ENCODE peak calls at places on chromosomes 1 and 21, in ten cellular contexts. F is astrocyte of the spinal cord, Y is left ventricle myocardium inferior, M is lower lobe of right lung, E is IMR-90, K is WTC11, V is omental fat pad, B is Peyer's patch, R is keratinocyte, P is uterus. D is an unnamed sample.

GRCh38 chr1:227845115-227845389 is 29.6 kb downstream of the PRSS38 start:
- DNase-seq in V (no peak), K (no peak), B (no peak), Y (no peak), R (no peak), M (no peak), E (no peak), F (no peak), P (no peak), D (no peak)

GRCh38 chr1:216566809-216567208 is 143.6 kb upstream of the USH2A start:
- DNase-seq in P (no peak), B (no peak), Y (no peak), M (no peak), E (peak), R (no peak), V (no peak), F (peak), K (no peak), D (no peak)

GRCh38 chr1:198024782-198025181 is 107.6 kb downstream of the LHX9 start:
- DNase-seq in K (no peak), R (no peak), M (no peak), P (no peak), B (no peak), E (peak), Y (no peak), V (no peak), F (peak), D (no peak)

GRCh38 chr21:38861989-38862683 is 56.4 kb downstream of the ETS2 start:
- DNase-seq in P (no peak), B (no peak), R (no peak), Y (no peak), M (no peak), K (no peak), V (no peak), E (no peak), F (no peak), D (peak)

GRCh38 chr1:65065535-65066378 is 82.2 kb upstream of the AK4 start:
- DNase-seq in R (no peak), K (peak), M (peak), Y (peak), F (no peak), P (peak), V (no peak), B (peak), E (no peak), D (no peak)

GRCh38 chr1:116711061-116711582 is 43.1 kb upstream of the CD2 start:
- DNase-seq in K (no peak), V (no peak), B (no peak), E (no peak), P (no peak), F (no peak), Y (no peak), M (no peak), R (no peak), D (peak)

GRCh38 chr1:197917813-197918646 is 858 bp downstream of the LHX9 start:
- DNase-seq in M (peak), R (no peak), K (no peak), P (no peak), F (no peak), V (no peak), E (no peak), Y (no peak), B (no peak), D (no peak)

GRCh38 chr1:74504125-74505065 is 8.0 kb downstream of the LRRC53 start:
- DNase-seq in R (no peak), Y (peak), M (no peak), P (peak), K (peak), V (no peak), E (peak), F (peak), B (peak), D (no peak)

GRCh38 chr1:116345011-116345410 is 28.0 kb upstream of the ATP1A1 start:
- DNase-seq in Y (no peak), M (no peak), K (no peak), R (no peak), E (no peak), P (no peak), V (no peak), B (no peak), F (no peak), D (no peak)

GRCh38 chr1:201248721-201249559 is 34.4 kb upstream of the PKP1 start:
- DNase-seq in V (no peak), P (no peak), K (no peak), F (no peak), B (no peak), E (no peak), M (no peak), R (no peak), Y (no peak), D (no peak)

GRCh38 chr1:44326821-44327465 is 28.1 kb downstream of the ERI3 start:
- DNase-seq in K (no peak), M (no peak), V (no peak), E (no peak), Y (no peak), P (no peak), R (no peak), B (no peak), F (no peak), D (no peak)

GRCh38 chr1:114219247-114219872 is 65.7 kb upstream of the SYT6 start:
- DNase-seq in Y (no peak), B (no peak), E (peak), M (no peak), P (no peak), F (peak), K (no peak), R (no peak), V (no peak), D (no peak)

GRCh38 chr1:226366290-226366689 is 41.6 kb downstream of the PARP1 start:
- DNase-seq in K (no peak), F (peak), B (no peak), M (no peak), R (no peak), P (no peak), Y (no peak), V (no peak), E (peak), D (no peak)

GRCh38 chr1:39105061-39105840 is 79.1 kb downstream of the NDUFS5 start:
- DNase-seq in E (peak), V (no peak), Y (peak), M (peak), B (peak), K (peak), F (peak), R (no peak), P (peak), D (peak)

GRCh38 chr1:151990856-151991198 is 2.8 kb downstream of the S100A10 start:
- DNase-seq in V (no peak), M (no peak), K (no peak), F (peak), R (no peak), P (peak), E (peak), B (peak), Y (no peak), D (no peak)

GRCh38 chr1:119141020-119141424 is 569 bp upstream of the WARS2 start:
- DNase-seq in Y (peak), P (peak), K (peak), R (no peak), E (no peak), B (peak), M (no peak), V (no peak), F (no peak), D (no peak)

GRCh38 chr1:42163536-42164503 is 725 bp downstream of the GUCA2A start:
- DNase-seq in E (no peak), K (no peak), F (no peak), V (no peak), Y (no peak), B (no peak), M (no peak), R (no peak), P (no peak), D (no peak)

GRCh38 chr1:12615166-12615915 is 2.7 kb downstream of the DHRS3 start:
- DNase-seq in K (no peak), E (peak), V (no peak), B (no peak), Y (no peak), M (no peak), P (no peak), F (no peak), R (no peak), D (no peak)

GRCh38 chr1:160161965-160162705 is 10.7 kb downstream of the ATP1A4 start:
- DNase-seq in F (peak), V (no peak), K (peak), R (no peak), M (no peak), Y (no peak), B (no peak), E (peak), P (no peak), D (no peak)

GRCh38 chr1:21350132-21350885 is 60.0 kb upstream of the ECE1 start:
- DNase-seq in V (no peak), K (no peak), F (no peak), P (no peak), E (no peak), B (no peak), M (no peak), R (no peak), Y (no peak), D (no peak)

GRCh38 chr1:38114633-38115032 is 68.0 kb upstream of the POU3F1 start:
- DNase-seq in R (no peak), V (no peak), B (no peak), F (no peak), M (no peak), K (no peak), P (no peak), E (no peak), Y (no peak), D (no peak)

GRCh38 chr1:11979453-11979817 is 809 bp upstream of the MFN2 start:
- DNase-seq in R (no peak), B (no peak), F (no peak), K (peak), M (peak), E (no peak), V (peak), Y (no peak), P (no peak), D (no peak)

GRCh38 chr1:7970250-7970649 is 8.7 kb downstream of the PARK7 start:
- DNase-seq in Y (no peak), P (no peak), K (no peak), B (no peak), V (no peak), F (no peak), M (no peak), E (no peak), R (no peak), D (no peak)

GRCh38 chr1:8477199-8477982 is 159.5 kb downstream of the SLC45A1 start:
- DNase-seq in F (peak), E (peak), P (no peak), Y (no peak), V (no peak), M (no peak), K (no peak), R (no peak), B (no peak), D (no peak)

GRCh38 chr1:45584351-45585109 is 689 bp downstream of the NASP start:
- DNase-seq in E (peak), Y (peak), P (peak), R (no peak), V (peak), M (peak), F (peak), K (peak), B (peak), D (peak)
- TF ChIP-seq CTCF in E (peak), Y (no peak), P (no peak), R (no peak), V (no peak), M (no peak), F (no peak), K (no peak), B (no peak), D (peak)

GRCh38 chr1:231604276-231604621 is 22.3 kb upstream of the DISC1 start:
- DNase-seq in V (no peak), R (no peak), Y (no peak), E (no peak), P (no peak), B (no peak), M (no peak), K (no peak), F (no peak), D (no peak)
- TF ChIP-seq CTCF in V (no peak), R (no peak), Y (peak), E (no peak), P (no peak), B (no peak), M (no peak), K (no peak), F (no peak), D (peak)

DNA sequence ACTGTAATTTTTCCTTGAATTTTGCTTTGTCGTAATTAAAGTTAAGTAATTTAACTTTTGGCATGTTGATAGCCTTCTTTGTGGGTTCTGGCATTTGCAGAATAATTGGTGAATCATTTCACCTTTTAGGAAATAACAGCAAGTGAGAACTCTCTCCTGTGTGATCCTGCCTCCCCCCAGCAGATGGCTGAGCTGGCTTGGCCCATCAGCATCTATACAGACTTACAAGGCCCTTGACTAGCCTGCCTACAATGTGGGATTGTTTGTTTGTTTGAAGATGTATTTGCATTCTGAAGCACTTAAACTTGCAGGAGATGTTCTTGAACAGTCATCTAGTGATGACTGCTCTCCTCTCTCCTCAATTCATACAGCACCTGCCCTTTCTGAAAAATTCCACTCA is 55.9 kb downstream of the MACO1 start:
- DNase-seq in R (no peak), Y (no peak), B (no peak), K (no peak), P (no peak), V (no peak), M (no peak), F (no peak), E (peak), D (no peak)
- TF ChIP-seq CTCF in R (peak), Y (no peak), B (no peak), K (no peak), P (no peak), V (no peak), M (no peak), F (peak), E (peak), D (peak)

DNA sequence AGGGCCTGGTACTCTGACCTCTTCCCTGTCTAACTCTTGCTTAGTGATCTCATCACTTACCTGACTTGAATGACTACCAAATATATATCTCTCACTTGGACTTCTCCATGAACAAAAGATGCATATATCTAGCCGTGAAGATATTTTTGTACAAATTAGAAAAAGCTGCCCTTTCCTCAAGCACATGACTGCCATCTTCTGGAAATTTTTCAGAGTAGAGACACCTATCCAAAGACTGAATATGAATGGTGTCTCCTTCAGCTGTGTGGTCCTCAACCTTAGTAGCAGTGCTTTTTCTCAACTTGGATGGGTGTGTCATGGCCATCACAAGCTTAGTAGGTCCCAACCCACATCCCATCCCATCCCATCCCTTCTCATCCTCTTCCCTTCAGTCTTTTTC is 142.3 kb downstream of the DNM3 start:
- DNase-seq in Y (no peak), E (peak), V (no peak), F (peak), P (no peak), R (no peak), M (no peak), K (no peak), B (no peak), D (no peak)
- TF ChIP-seq CTCF in Y (peak), E (peak), V (no peak), F (peak), P (no peak), R (peak), M (peak), K (no peak), B (no peak), D (peak)

GRCh38 chr1:24897263-24898151 is 32.6 kb downstream of the RUNX3 start:
- DNase-seq in P (no peak), F (no peak), R (no peak), M (peak), V (peak), B (peak), Y (no peak), E (no peak), K (no peak), D (peak)

GRCh38 chr1:24900486-24900849 is 29.6 kb downstream of the RUNX3 start:
- DNase-seq in E (no peak), Y (no peak), B (peak), F (no peak), P (no peak), V (peak), K (no peak), M (peak), R (no peak), D (peak)

GRCh38 chr1:24898152-24898908 is 31.7 kb downstream of the RUNX3 start:
- DNase-seq in K (peak), V (peak), B (peak), E (peak), M (peak), F (peak), R (no peak), P (no peak), Y (no peak), D (peak)

GRCh38 chr1:24899581-24900485 is 30.2 kb downstream of the RUNX3 start:
- DNase-seq in B (peak), Y (no peak), R (no peak), P (no peak), E (no peak), M (no peak), V (no peak), K (no peak), F (no peak), D (peak)

GRCh38 chr1:24898909-24899439 is 31.1 kb downstream of the RUNX3 start:
- DNase-seq in K (no peak), B (peak), F (no peak), V (peak), P (no peak), E (no peak), R (no peak), Y (no peak), M (peak), D (no peak)
- TF ChIP-seq CTCF in K (no peak), B (no peak), F (no peak), V (no peak), P (no peak), E (no peak), R (no peak), Y (no peak), M (no peak), D (no peak)